ENCODE peak calls at places on chromosomes 6 and 20, in eight cellular contexts. R is hepatocyte, H is IMR-90, M is stomach, L is HepG2, P is spleen, V is MM.1S, A is fibroblast of the aortic adventitia. K is an unnamed sample.
A peak's percentile ranks its signal among the peaks of the same experiment; 100 is the strongest.

GRCh38 chr6:123808556-123808955 is 4.9 kb downstream of the NKAIN2 start:
- DNase-seq in R (no peak), V (no peak), M (no peak), H (no peak), L (no peak), A (no peak), P (no peak), K (no peak)

GRCh38 chr6:145749632-145750031 is 14.3 kb upstream of the EPM2A start:
- DNase-seq in H (peak; percentile 85), P (no peak), A (peak; percentile 76), R (peak; percentile 48), M (no peak), L (peak; percentile 44), V (peak; percentile 69), K (no peak)

GRCh38 chr20:33668087-33668790 is 1.5 kb downstream of the ACTL10 start:
- DNase-seq in L (no peak), H (no peak), R (peak; percentile 82), P (peak; percentile 98), V (no peak), A (no peak), M (peak; percentile 88), K (no peak)

GRCh38 chr6:95325858-95326257 is 251.5 kb upstream of the MANEA start:
- DNase-seq in V (no peak), L (no peak), M (no peak), A (no peak), H (peak; percentile 5), P (no peak), R (no peak), K (no peak)

GRCh38 chr6:145206247-145206907 is 528.9 kb downstream of the EPM2A start:
- DNase-seq in P (no peak), V (no peak), H (peak; percentile 70), R (peak; percentile 23), A (peak; percentile 78), L (no peak), M (no peak), K (peak; percentile 44)

GRCh38 chr6:131062245-131063027 is 609 bp downstream of the EPB41L2 start:
- DNase-seq in M (peak; percentile 28), L (no peak), R (peak; percentile 53), H (no peak), V (peak; percentile 7), A (peak; percentile 20), P (no peak), K (no peak)

GRCh38 chr20:32621071-32621913 is 36.2 kb upstream of the NOL4L start:
- DNase-seq in P (no peak), L (no peak), H (no peak), V (no peak), M (no peak), A (no peak), R (peak; percentile 95), K (no peak)

GRCh38 chr6:85006362-85006761 is 242.0 kb upstream of the TBX18 start:
- DNase-seq in A (no peak), L (no peak), R (no peak), H (no peak), P (no peak), M (no peak), V (no peak), K (no peak)

GRCh38 chr20:3749689-3750639 is 17.5 kb downstream of the HSPA12B start:
- DNase-seq in L (peak; percentile 56), A (no peak), V (no peak), M (peak; percentile 39), R (peak; percentile 64), P (peak; percentile 60), H (no peak), K (no peak)

GRCh38 chr6:144298167-144298671 is 13.1 kb downstream of the UTRN start:
- DNase-seq in A (no peak), M (no peak), V (no peak), L (no peak), H (no peak), P (no peak), R (peak; percentile 24), K (no peak)

GRCh38 chr6:10248378-10248843 is 166.5 kb downstream of the TFAP2A start:
- DNase-seq in A (no peak), L (no peak), R (no peak), V (no peak), H (peak; percentile 2), M (no peak), P (no peak), K (peak; percentile 33)

GRCh38 chr6:105038259-105038658 is 81.4 kb downstream of the LIN28B start:
- DNase-seq in V (no peak), M (no peak), A (no peak), H (no peak), R (no peak), L (no peak), P (no peak), K (no peak)

GRCh38 chr6:11586574-11586973 is 49.0 kb downstream of the TMEM170B start:
- DNase-seq in L (no peak), H (peak; percentile 94), A (peak; percentile 76), M (no peak), P (no peak), R (peak; percentile 29), V (no peak), K (peak; percentile 36)

GRCh38 chr6:85685713-85686112 is 43.0 kb upstream of the SYNCRIP start:
- DNase-seq in P (no peak), A (no peak), V (peak; percentile 69), L (no peak), R (no peak), M (no peak), H (no peak), K (no peak)

GRCh38 chr6:98529364-98529763 is 305.0 kb upstream of the POU3F2 start:
- DNase-seq in A (no peak), V (no peak), R (no peak), M (no peak), H (no peak), L (no peak), P (no peak), K (no peak)

GRCh38 chr6:116535109-116535508 is 10.4 kb downstream of the TRAPPC3L start:
- DNase-seq in H (peak; percentile 31), M (no peak), V (no peak), A (no peak), L (no peak), R (no peak), P (no peak), K (no peak)

GRCh38 chr20:41392871-41393704 is 26.5 kb upstream of the EMILIN3 start:
- DNase-seq in P (no peak), V (no peak), A (peak; percentile 30), M (peak; percentile 32), H (no peak), R (no peak), L (no peak), K (no peak)

GRCh38 chr6:139855741-139856206 is 481.3 kb upstream of the CITED2 start:
- DNase-seq in A (no peak), R (no peak), L (no peak), V (no peak), M (no peak), H (peak; percentile 76), P (no peak), K (no peak)

GRCh38 chr20:38514947-38515346 is 42.3 kb downstream of the RALGAPB start:
- DNase-seq in R (no peak), A (no peak), P (no peak), L (no peak), H (no peak), M (no peak), V (no peak), K (no peak)

GRCh38 chr6:168035661-168036616 is 38.5 kb downstream of the KIF25 start:
- DNase-seq in A (peak; percentile 63), V (no peak), M (no peak), H (peak; percentile 85), R (peak; percentile 45), L (no peak), P (peak; percentile 54), K (no peak)

GRCh38 chr20:19348582-19348981 is 136.1 kb downstream of the SLC24A3 start:
- DNase-seq in R (no peak), V (no peak), L (no peak), H (no peak), A (no peak), M (no peak), P (no peak), K (no peak)

GRCh38 chr20:14336667-14337066 is 745 bp downstream of the FLRT3 start:
- DNase-seq in A (peak; percentile 33), L (peak; percentile 12), R (peak; percentile 53), V (peak; percentile 35), P (no peak), H (peak; percentile 16), M (no peak), K (no peak)
- H3K4me3 ChIP-seq in A (peak overlapping the region; percentile 75), L (peak overlapping the region; percentile 33), R (peak overlapping the region; percentile 50), V (peak overlapping the region; percentile 38), P (no peak overlapping the region), H (peak overlapping the region; percentile 45), M (peak overlapping the region; percentile 55), K (peak overlapping the region; percentile 42)

GRCh38 chr6:158869604-158870417 is 50.6 kb upstream of the EZR start:
- DNase-seq in L (no peak), R (peak; percentile 97), A (peak; percentile 71), M (peak; percentile 96), V (peak; percentile 93), H (peak; percentile 95), P (peak; percentile 96), K (peak; percentile 85)
- TF ChIP-seq CTCF in L (no peak), R (peak; percentile 19), A (peak; percentile 18), M (no peak), V (peak; percentile 18), H (no peak), P (peak; percentile 28), K (peak; percentile 2)

DNA sequence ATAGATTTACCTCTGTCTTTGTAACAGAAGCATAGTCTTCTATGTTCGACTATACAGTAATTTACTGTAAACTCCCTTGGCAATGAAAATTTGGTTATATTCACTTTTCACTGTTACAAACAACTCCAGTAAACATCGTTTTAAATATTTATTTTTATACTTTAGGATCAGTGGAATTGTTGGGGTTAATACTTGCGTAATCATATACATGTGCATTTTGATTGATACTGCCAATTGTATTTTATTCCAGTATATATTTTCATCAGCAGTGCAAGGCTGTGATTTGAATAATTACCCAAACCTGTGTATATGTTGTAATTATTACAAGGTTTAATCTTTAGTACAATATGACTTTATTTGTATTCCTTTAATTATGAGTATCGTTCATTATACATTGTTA is 255.7 kb downstream of the ARID1B start:
- DNase-seq in H (no peak), M (no peak), R (no peak), V (no peak), A (no peak), P (no peak), L (no peak), K (no peak)
- H3K4me3 ChIP-seq in H (peak overlapping the region; percentile 97), M (peak overlapping the region; percentile 42), R (no peak overlapping the region), V (peak overlapping the region; percentile 61), A (peak overlapping the region; percentile 64), P (peak overlapping the region; percentile 16), L (no peak overlapping the region), K (no peak overlapping the region)

GRCh38 chr6:89640804-89641203 is 2.3 kb upstream of the LYRM2 start:
- DNase-seq in A (no peak), H (peak; percentile 78), V (no peak), M (no peak), L (no peak), R (no peak), P (no peak), K (peak; percentile 6)

GRCh38 chr6:89637960-89638319 is 607 bp downstream of the LYRM2 start:
- DNase-seq in H (no peak), P (no peak), R (peak; percentile 22), L (no peak), M (no peak), A (no peak), V (no peak), K (no peak)

GRCh38 chr6:89643411-89643810 is 4.9 kb upstream of the LYRM2 start:
- DNase-seq in P (no peak), V (no peak), L (no peak), H (no peak), A (no peak), R (no peak), M (no peak), K (no peak)

GRCh38 chr6:89638320-89639195 is at the start of gene LYRM2:
- DNase-seq in L (peak; percentile 84), V (peak; percentile 90), P (peak; percentile 98), M (peak; percentile 95), H (peak; percentile 90), R (peak; percentile 97), A (peak; percentile 91), K (peak; percentile 64)
- TF ChIP-seq CTCF in L (peak; percentile 24), V (no peak), P (no peak), M (no peak), H (no peak), R (no peak), A (peak; percentile 27), K (no peak)

K was measured in HFF-Myc.